ENCODE peak calls at places on chromosomes 7 and 10, in nine cellular contexts. One of them, this sample, is unnamed. For H3K9me3, the result is how much of the 10 kb centered on the place peaks cover.

GRCh38 chr7:76225379-76225778 is 23.7 kb downstream of the SRRM3 start:
- DNase-seq in esophagus squamous epithelium: no peak
- DNase-seq in lower lobe of right lung: no peak
- DNase-seq in heart right ventricle: peak
- DNase-seq in RWPE2: no peak
- DNase-seq in HCT116: no peak
- DNase-seq in transverse colon: no peak
- DNase-seq in H9: peak
- DNase-seq in A549: no peak
- DNase-seq in this sample: no peak

GRCh38 chr10:98380493-98381339 is 34.3 kb downstream of the PYROXD2 start:
- DNase-seq in H9: no peak
- DNase-seq in RWPE2: no peak
- DNase-seq in transverse colon: no peak
- DNase-seq in A549: no peak
- DNase-seq in esophagus squamous epithelium: no peak
- DNase-seq in heart right ventricle: no peak
- DNase-seq in lower lobe of right lung: no peak
- DNase-seq in HCT116: no peak
- DNase-seq in this sample: no peak

GRCh38 chr7:155354371-155355048 is 56.8 kb downstream of the INSIG1 start:
- DNase-seq in RWPE2: no peak
- DNase-seq in H9: no peak
- DNase-seq in HCT116: no peak
- DNase-seq in A549: no peak
- DNase-seq in esophagus squamous epithelium: no peak
- DNase-seq in heart right ventricle: no peak
- DNase-seq in transverse colon: no peak
- DNase-seq in lower lobe of right lung: peak
- DNase-seq in this sample: no peak

GRCh38 chr7:47478017-47478344 is 103.9 kb downstream of the TNS3 start:
- DNase-seq in transverse colon: no peak
- DNase-seq in lower lobe of right lung: peak
- DNase-seq in RWPE2: peak
- DNase-seq in H9: no peak
- DNase-seq in HCT116: no peak
- DNase-seq in esophagus squamous epithelium: no peak
- DNase-seq in heart right ventricle: no peak
- DNase-seq in A549: no peak
- DNase-seq in this sample: no peak

GRCh38 chr10:19772958-19773357 is 43.3 kb upstream of the PLXDC2 start:
- DNase-seq in RWPE2: no peak
- DNase-seq in esophagus squamous epithelium: no peak
- DNase-seq in A549: no peak
- DNase-seq in HCT116: no peak
- DNase-seq in lower lobe of right lung: no peak
- DNase-seq in transverse colon: no peak
- DNase-seq in H9: no peak
- DNase-seq in heart right ventricle: no peak
- DNase-seq in this sample: no peak

GRCh38 chr7:44073664-44074348 is 8.4 kb upstream of the PGAM2 start:
- DNase-seq in H9: peak
- DNase-seq in esophagus squamous epithelium: peak
- DNase-seq in HCT116: no peak
- DNase-seq in heart right ventricle: peak
- DNase-seq in lower lobe of right lung: peak
- DNase-seq in RWPE2: peak
- DNase-seq in transverse colon: peak
- DNase-seq in A549: no peak
- DNase-seq in this sample: peak

GRCh38 chr7:82413237-82413636 is 30.3 kb downstream of the CACNA2D1 start:
- DNase-seq in A549: no peak
- DNase-seq in RWPE2: no peak
- DNase-seq in heart right ventricle: no peak
- DNase-seq in lower lobe of right lung: no peak
- DNase-seq in HCT116: no peak
- DNase-seq in transverse colon: no peak
- DNase-seq in esophagus squamous epithelium: no peak
- DNase-seq in H9: peak
- DNase-seq in this sample: no peak

GRCh38 chr7:1540391-1541271 is 10.1 kb downstream of the MAFK start:
- DNase-seq in HCT116: no peak
- DNase-seq in RWPE2: peak
- DNase-seq in H9: no peak
- DNase-seq in A549: peak
- DNase-seq in esophagus squamous epithelium: no peak
- DNase-seq in lower lobe of right lung: peak
- DNase-seq in transverse colon: no peak
- DNase-seq in heart right ventricle: peak
- DNase-seq in this sample: no peak

GRCh38 chr7:136911362-136911761 is 42.9 kb downstream of the CHRM2 start:
- DNase-seq in lower lobe of right lung: no peak
- DNase-seq in H9: peak
- DNase-seq in A549: peak
- DNase-seq in transverse colon: no peak
- DNase-seq in heart right ventricle: no peak
- DNase-seq in HCT116: no peak
- DNase-seq in RWPE2: no peak
- DNase-seq in esophagus squamous epithelium: no peak
- DNase-seq in this sample: no peak

GRCh38 chr10:11819027-11819426 is 4.1 kb upstream of the PROSER2 start:
- DNase-seq in heart right ventricle: no peak
- DNase-seq in A549: no peak
- DNase-seq in lower lobe of right lung: no peak
- DNase-seq in HCT116: no peak
- DNase-seq in transverse colon: no peak
- DNase-seq in RWPE2: no peak
- DNase-seq in esophagus squamous epithelium: no peak
- DNase-seq in H9: no peak
- DNase-seq in this sample: no peak

GRCh38 chr7:104943502-104944343 is 70.3 kb upstream of the KMT2E start:
- DNase-seq in RWPE2: no peak
- DNase-seq in transverse colon: peak
- DNase-seq in lower lobe of right lung: peak
- DNase-seq in esophagus squamous epithelium: no peak
- DNase-seq in A549: peak
- DNase-seq in HCT116: peak
- DNase-seq in H9: no peak
- DNase-seq in heart right ventricle: peak
- DNase-seq in this sample: peak

GRCh38 chr7:140669352-140669751 is 3.4 kb upstream of the ADCK2 start:
- DNase-seq in RWPE2: no peak
- DNase-seq in lower lobe of right lung: no peak
- DNase-seq in HCT116: no peak
- DNase-seq in transverse colon: no peak
- DNase-seq in H9: no peak
- DNase-seq in esophagus squamous epithelium: no peak
- DNase-seq in A549: no peak
- DNase-seq in heart right ventricle: no peak
- DNase-seq in this sample: no peak

GRCh38 chr7:108091461-108091831 is 38.7 kb downstream of the LAMB4 start:
- DNase-seq in A549: no peak
- DNase-seq in H9: no peak
- DNase-seq in heart right ventricle: no peak
- DNase-seq in RWPE2: no peak
- DNase-seq in esophagus squamous epithelium: no peak
- DNase-seq in HCT116: no peak
- DNase-seq in transverse colon: no peak
- DNase-seq in lower lobe of right lung: no peak
- DNase-seq in this sample: no peak

GRCh38 chr10:48522011-48522765 is 82.7 kb downstream of the ARHGAP22 start:
- DNase-seq in A549: no peak
- DNase-seq in HCT116: no peak
- DNase-seq in heart right ventricle: no peak
- DNase-seq in esophagus squamous epithelium: no peak
- DNase-seq in lower lobe of right lung: no peak
- DNase-seq in transverse colon: no peak
- DNase-seq in RWPE2: no peak
- DNase-seq in H9: no peak
- DNase-seq in this sample: no peak

GRCh38 chr10:129773359-129773990 is 190.6 kb downstream of the EBF3 start:
- DNase-seq in H9: peak
- DNase-seq in HCT116: no peak
- DNase-seq in RWPE2: no peak
- DNase-seq in heart right ventricle: no peak
- DNase-seq in transverse colon: no peak
- DNase-seq in lower lobe of right lung: peak
- DNase-seq in esophagus squamous epithelium: no peak
- DNase-seq in A549: no peak
- DNase-seq in this sample: no peak

GRCh38 chr7:87330942-87331341 is 14.5 kb upstream of the CROT start:
- DNase-seq in A549: no peak
- DNase-seq in H9: no peak
- DNase-seq in transverse colon: no peak
- DNase-seq in heart right ventricle: no peak
- DNase-seq in lower lobe of right lung: no peak
- DNase-seq in RWPE2: no peak
- DNase-seq in esophagus squamous epithelium: no peak
- DNase-seq in HCT116: no peak
- DNase-seq in this sample: no peak
- H3K9me3 ChIP-seq in A549: under half
- H3K9me3 ChIP-seq in H9: under half
- H3K9me3 ChIP-seq in transverse colon: under half
- H3K9me3 ChIP-seq in heart right ventricle: half or more
- H3K9me3 ChIP-seq in lower lobe of right lung: under half
- H3K9me3 ChIP-seq in RWPE2: under half
- H3K9me3 ChIP-seq in esophagus squamous epithelium: under half
- H3K9me3 ChIP-seq in HCT116: under half
- H3K9me3 ChIP-seq in this sample: under half

DNA sequence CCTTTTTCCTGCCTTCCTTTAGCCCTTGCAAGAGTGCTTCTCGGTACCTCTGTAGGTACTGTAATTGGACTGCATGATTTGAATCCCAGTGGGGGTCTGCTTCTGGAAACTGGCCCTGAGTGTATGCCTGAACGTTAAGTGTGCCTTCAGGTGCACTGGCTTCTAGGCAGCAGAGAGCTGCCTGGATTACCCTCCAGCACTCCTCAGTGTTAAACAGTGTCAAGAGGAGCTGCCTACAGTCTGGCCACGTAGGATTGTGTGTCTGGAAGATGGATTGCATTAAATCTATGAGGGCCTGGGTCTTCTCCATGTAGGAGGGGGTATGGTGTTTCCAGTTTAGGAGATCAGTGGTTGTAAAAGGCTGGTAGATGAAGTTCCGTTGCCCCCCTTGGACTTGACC is 103.7 kb downstream of the TRIM24 start:
- DNase-seq in transverse colon: no peak
- DNase-seq in lower lobe of right lung: no peak
- DNase-seq in heart right ventricle: no peak
- DNase-seq in A549: no peak
- DNase-seq in RWPE2: no peak
- DNase-seq in HCT116: no peak
- DNase-seq in esophagus squamous epithelium: no peak
- DNase-seq in H9: no peak
- DNase-seq in this sample: no peak
- H3K9me3 ChIP-seq in transverse colon: under half
- H3K9me3 ChIP-seq in lower lobe of right lung: under half
- H3K9me3 ChIP-seq in heart right ventricle: half or more
- H3K9me3 ChIP-seq in A549: under half
- H3K9me3 ChIP-seq in RWPE2: under half
- H3K9me3 ChIP-seq in HCT116: under half
- H3K9me3 ChIP-seq in esophagus squamous epithelium: half or more
- H3K9me3 ChIP-seq in H9: half or more
- H3K9me3 ChIP-seq in this sample: under half

GRCh38 chr7:158192956-158193355 is 394.7 kb downstream of the PTPRN2 start:
- DNase-seq in HCT116: no peak
- DNase-seq in esophagus squamous epithelium: no peak
- DNase-seq in transverse colon: no peak
- DNase-seq in A549: no peak
- DNase-seq in RWPE2: no peak
- DNase-seq in lower lobe of right lung: no peak
- DNase-seq in H9: no peak
- DNase-seq in heart right ventricle: no peak
- DNase-seq in this sample: no peak

GRCh38 chr7:158194365-158194900 is 393.2 kb downstream of the PTPRN2 start:
- DNase-seq in HCT116: no peak
- DNase-seq in H9: no peak
- DNase-seq in RWPE2: no peak
- DNase-seq in A549: no peak
- DNase-seq in esophagus squamous epithelium: no peak
- DNase-seq in transverse colon: no peak
- DNase-seq in lower lobe of right lung: no peak
- DNase-seq in heart right ventricle: no peak
- DNase-seq in this sample: no peak

GRCh38 chr7:158191671-158192070 is 396.0 kb downstream of the PTPRN2 start:
- DNase-seq in lower lobe of right lung: no peak
- DNase-seq in transverse colon: no peak
- DNase-seq in heart right ventricle: no peak
- DNase-seq in HCT116: no peak
- DNase-seq in RWPE2: no peak
- DNase-seq in H9: no peak
- DNase-seq in A549: no peak
- DNase-seq in esophagus squamous epithelium: no peak
- DNase-seq in this sample: no peak

GRCh38 chr7:158192184-158192835 is 395.3 kb downstream of the PTPRN2 start:
- DNase-seq in HCT116: no peak
- DNase-seq in heart right ventricle: no peak
- DNase-seq in lower lobe of right lung: no peak
- DNase-seq in H9: no peak
- DNase-seq in A549: no peak
- DNase-seq in transverse colon: no peak
- DNase-seq in RWPE2: no peak
- DNase-seq in esophagus squamous epithelium: no peak
- DNase-seq in this sample: no peak

DNA sequence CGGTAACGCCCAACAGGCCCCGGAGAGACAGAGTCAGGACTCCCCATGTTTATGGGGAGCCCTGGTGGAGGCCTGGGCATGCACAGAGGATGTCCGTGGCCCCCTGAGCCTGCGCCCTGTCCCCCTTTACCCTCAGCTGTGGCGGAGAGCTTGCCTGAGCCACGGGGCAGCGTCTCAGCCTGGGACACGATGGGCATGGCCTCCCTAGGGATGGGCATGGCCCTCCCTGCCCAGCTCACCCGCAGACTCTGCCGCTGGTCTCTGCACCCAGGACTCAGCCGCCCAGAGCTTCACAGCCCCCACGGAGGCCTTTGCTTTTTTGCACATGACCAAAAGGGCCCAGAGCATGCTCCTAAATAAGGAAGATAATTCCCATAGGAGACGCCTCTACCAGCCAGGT is 394.2 kb downstream of the PTPRN2 start:
- DNase-seq in transverse colon: no peak
- DNase-seq in HCT116: no peak
- DNase-seq in esophagus squamous epithelium: no peak
- DNase-seq in RWPE2: no peak
- DNase-seq in lower lobe of right lung: no peak
- DNase-seq in H9: no peak
- DNase-seq in A549: no peak
- DNase-seq in heart right ventricle: no peak
- DNase-seq in this sample: no peak
- H3K9me3 ChIP-seq in transverse colon: under half
- H3K9me3 ChIP-seq in HCT116: under half
- H3K9me3 ChIP-seq in esophagus squamous epithelium: under half
- H3K9me3 ChIP-seq in RWPE2: under half
- H3K9me3 ChIP-seq in lower lobe of right lung: under half
- H3K9me3 ChIP-seq in H9: under half
- H3K9me3 ChIP-seq in A549: under half
- H3K9me3 ChIP-seq in heart right ventricle: under half
- H3K9me3 ChIP-seq in this sample: under half

DNA sequence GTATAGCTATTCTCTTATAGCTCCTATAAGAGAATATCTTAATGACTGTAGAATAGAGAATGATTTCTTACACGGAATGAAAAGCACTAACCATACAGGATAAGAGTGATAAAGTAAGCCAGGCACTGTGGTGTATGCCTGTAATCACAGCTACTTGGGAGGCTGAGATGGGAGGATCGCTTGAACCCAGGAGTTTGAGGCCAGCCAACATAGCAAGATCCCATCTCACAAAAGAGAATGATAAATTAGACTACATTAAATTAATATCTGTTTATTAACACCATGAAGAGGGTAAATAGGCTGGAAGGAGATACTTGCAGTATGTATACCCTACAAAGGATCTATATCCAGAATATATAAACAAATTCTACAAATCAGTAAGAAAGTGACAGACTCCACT is 12.2 kb upstream of the OIT3 start:
- DNase-seq in RWPE2: no peak
- DNase-seq in heart right ventricle: no peak
- DNase-seq in transverse colon: no peak
- DNase-seq in HCT116: no peak
- DNase-seq in esophagus squamous epithelium: no peak
- DNase-seq in lower lobe of right lung: no peak
- DNase-seq in A549: no peak
- DNase-seq in H9: no peak
- DNase-seq in this sample: no peak
- H3K9me3 ChIP-seq in RWPE2: under half
- H3K9me3 ChIP-seq in heart right ventricle: under half
- H3K9me3 ChIP-seq in transverse colon: under half
- H3K9me3 ChIP-seq in HCT116: under half
- H3K9me3 ChIP-seq in esophagus squamous epithelium: under half
- H3K9me3 ChIP-seq in lower lobe of right lung: under half
- H3K9me3 ChIP-seq in A549: under half
- H3K9me3 ChIP-seq in H9: under half
- H3K9me3 ChIP-seq in this sample: under half

This sample was measured in colonic mucosa.